ENCODE peak calls at places on chromosome 4, in five cellular contexts. I is NB4, Z is AG09309, T is OCI-LY7, K is HFF-Myc. V is an unnamed sample.

GRCh38 chr4:112099701-112100289 is 45.5 kb upstream of the FAM241A start:
- DNase-seq in T (peak; percentile 63), I (peak; percentile 65), Z (peak; percentile 31), K (no peak), V (no peak)

GRCh38 chr4:188121530-188121929 is 12.1 kb upstream of the TRIML2 start:
- DNase-seq in K (no peak), I (no peak), Z (no peak), T (no peak), V (no peak)

GRCh38 chr4:13558881-13559280 is 14.6 kb upstream of the NKX3-2 start:
- DNase-seq in Z (no peak), T (no peak), I (no peak), K (no peak), V (no peak)

GRCh38 chr4:48898733-48899431 is 7.7 kb downstream of the OCIAD2 start:
- DNase-seq in Z (no peak), T (peak; percentile 28), K (no peak), I (peak; percentile 80), V (no peak)

GRCh38 chr4:120694973-120695372 is 227.6 kb downstream of the PRDM5 start:
- DNase-seq in T (no peak), Z (no peak), I (no peak), K (peak; percentile 57), V (peak; percentile 21)

GRCh38 chr4:6369924-6370645 is 100.4 kb downstream of the WFS1 start:
- DNase-seq in I (no peak), K (no peak), T (no peak), Z (no peak), V (no peak)

GRCh38 chr4:68748181-68748981 is 67.4 kb upstream of the UGT2B10 start:
- DNase-seq in K (no peak), I (no peak), T (no peak), Z (no peak), V (peak; percentile 38)

GRCh38 chr4:114464873-114465272 is 133.7 kb upstream of the UGT8 start:
- DNase-seq in Z (no peak), T (no peak), K (no peak), I (no peak), V (no peak)

GRCh38 chr4:81214518-81215218 is 354 bp downstream of the PRKG2 start:
- DNase-seq in T (no peak), Z (no peak), K (no peak), I (no peak), V (no peak)

GRCh38 chr4:179097741-179098140 is 1655.5 kb upstream of the AGA start:
- DNase-seq in K (no peak), Z (no peak), T (peak; percentile 5), I (peak; percentile 30), V (no peak)

DNA sequence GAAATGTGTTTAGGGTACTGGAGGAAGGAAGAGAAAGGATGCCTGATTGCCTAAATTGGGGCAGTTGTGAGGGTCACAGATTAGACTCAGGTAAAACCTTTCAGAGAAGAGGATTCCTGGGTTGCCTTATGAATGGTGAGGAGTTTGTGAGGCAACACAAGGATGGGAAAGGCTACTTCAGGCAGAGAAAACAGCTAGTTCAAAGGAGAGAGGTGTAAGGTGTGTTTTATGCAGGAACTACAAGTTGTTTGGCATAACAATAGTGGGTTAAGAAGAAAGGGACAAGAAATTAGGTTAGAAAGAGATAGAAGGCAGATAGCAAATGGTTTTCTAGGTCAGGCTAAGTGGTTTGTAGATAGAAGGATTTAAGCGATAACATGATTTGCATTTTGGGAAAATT is 75.1 kb upstream of the PGRMC2 start:
- DNase-seq in T (no peak), I (no peak), K (no peak), Z (no peak), V (no peak)
- H3K4me3 ChIP-seq in T (no peak overlapping the region), I (no peak overlapping the region), K (no peak overlapping the region), Z (no peak overlapping the region), V (no peak overlapping the region)

GRCh38 chr4:1765409-1766335 is 27.4 kb upstream of the FGFR3 start:
- DNase-seq in T (no peak), K (no peak), Z (no peak), I (no peak), V (no peak)

GRCh38 chr4:1768367-1769034 is 24.6 kb upstream of the FGFR3 start:
- DNase-seq in I (peak; percentile 56), T (no peak), K (no peak), Z (no peak), V (no peak)

GRCh38 chr4:1766336-1767057 is 26.6 kb upstream of the FGFR3 start:
- DNase-seq in I (no peak), Z (no peak), T (no peak), K (no peak), V (no peak)

GRCh38 chr4:1767770-1768366 is 25.2 kb upstream of the FGFR3 start:
- DNase-seq in I (peak; percentile 59), T (peak; percentile 47), K (no peak), Z (no peak), V (no peak)

DNA sequence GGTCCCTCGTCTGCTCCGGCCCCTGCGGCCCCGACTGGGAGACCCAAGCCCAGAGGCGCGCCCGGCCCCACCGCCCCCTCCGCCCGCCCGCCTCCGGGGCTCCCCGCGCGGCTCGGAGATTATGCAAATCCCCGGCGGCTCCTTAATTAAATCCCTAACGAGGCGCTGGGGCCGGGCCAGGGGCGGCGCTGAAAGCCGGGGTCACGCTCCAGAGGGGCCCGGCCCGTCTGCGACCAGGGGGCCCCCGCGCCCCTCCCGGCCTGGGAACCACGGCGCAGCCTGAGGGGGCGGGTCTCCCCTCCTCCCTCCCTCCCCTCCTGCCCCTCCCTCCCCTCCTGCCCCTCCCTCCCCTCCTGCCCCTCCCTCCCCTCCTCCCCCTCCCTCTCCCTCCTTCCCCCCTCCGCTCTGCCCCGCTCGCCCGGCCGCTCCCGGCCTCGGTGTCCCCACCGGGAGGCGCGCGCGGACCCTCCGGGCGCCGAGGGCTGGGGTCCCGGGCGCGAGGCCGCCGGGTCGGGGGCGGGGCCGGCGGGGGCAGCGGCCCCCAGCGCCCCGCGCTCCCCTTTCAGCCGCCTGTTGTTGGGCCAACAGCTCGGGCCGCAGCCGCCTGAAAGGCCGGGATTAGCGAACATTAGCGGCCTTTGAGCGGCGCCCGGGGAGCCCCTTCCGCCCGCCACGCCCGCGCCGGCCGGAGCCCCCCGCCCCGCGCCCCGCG is 25.9 kb upstream of the FGFR3 start:
- DNase-seq in Z (no peak), T (peak; percentile 55), I (peak; percentile 68), K (no peak), V (no peak)
- H3K4me3 ChIP-seq in Z (peak overlapping the region; percentile 27), T (peak overlapping the region; percentile 59), I (no peak overlapping the region), K (no peak overlapping the region), V (peak overlapping the region; percentile 4)

GRCh38 chr4:140829825-140830224 is 73.6 kb upstream of the TBC1D9 start:
- DNase-seq in I (no peak), K (no peak), T (peak; percentile 86), Z (no peak), V (no peak)

GRCh38 chr4:140834866-140835495 is 78.8 kb upstream of the TBC1D9 start:
- DNase-seq in Z (no peak), T (no peak), I (no peak), K (no peak), V (no peak)

GRCh38 chr4:140837742-140838141 is 81.6 kb upstream of the TBC1D9 start:
- DNase-seq in T (peak; percentile 16), I (no peak), K (no peak), Z (no peak), V (no peak)

DNA sequence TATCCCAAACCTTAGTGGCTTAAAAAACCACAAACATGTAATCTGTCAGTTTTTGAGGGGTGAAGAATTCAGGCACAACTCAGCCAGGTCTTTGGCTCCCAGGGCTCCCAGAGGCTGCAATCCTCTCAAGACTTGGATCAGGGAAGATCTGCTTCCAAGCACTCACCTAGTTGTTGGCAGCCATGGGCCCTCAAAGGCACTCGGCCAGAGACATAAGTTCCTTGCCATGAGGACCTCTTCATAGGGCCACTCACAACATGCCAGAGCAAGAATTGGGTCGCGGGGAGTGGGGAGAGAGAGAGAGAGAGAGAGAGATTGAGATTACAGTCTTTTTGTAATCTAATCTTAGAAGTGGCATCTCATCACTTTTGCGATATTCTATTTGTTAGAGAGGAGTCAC is 77.1 kb upstream of the TBC1D9 start:
- DNase-seq in Z (no peak), I (no peak), K (no peak), T (no peak), V (no peak)
- H3K4me3 ChIP-seq in Z (no peak overlapping the region), I (no peak overlapping the region), K (no peak overlapping the region), T (no peak overlapping the region), V (no peak overlapping the region)

GRCh38 chr4:40924096-40924792 is 174.5 kb downstream of the NSUN7 start:
- DNase-seq in I (peak; percentile 78), T (peak; percentile 74), K (no peak), Z (no peak), V (peak; percentile 1)
- H3K4me3 ChIP-seq in I (no peak overlapping the region), T (no peak overlapping the region), K (no peak overlapping the region), Z (no peak overlapping the region), V (no peak overlapping the region)

GRCh38 chr4:184097815-184098214 is 119.9 kb downstream of the ENPP6 start:
- DNase-seq in K (no peak), T (no peak), Z (no peak), I (no peak), V (no peak)

GRCh38 chr4:184099033-184099432 is 118.6 kb downstream of the ENPP6 start:
- DNase-seq in K (no peak), T (no peak), I (no peak), Z (no peak), V (no peak)

GRCh38 chr4:184097240-184097619 is 120.4 kb downstream of the ENPP6 start:
- DNase-seq in I (no peak), K (no peak), Z (no peak), T (no peak), V (no peak)

GRCh38 chr4:184094532-184095192 is 123.0 kb downstream of the ENPP6 start:
- DNase-seq in T (no peak), I (no peak), K (no peak), Z (no peak), V (no peak)

GRCh38 chr4:184096561-184097239 is 121.0 kb downstream of the ENPP6 start:
- DNase-seq in Z (peak; percentile 40), T (no peak), K (peak; percentile 2), I (no peak), V (no peak)
- H3K4me3 ChIP-seq in Z (peak overlapping the region; percentile 23), T (no peak overlapping the region), K (no peak overlapping the region), I (no peak overlapping the region), V (no peak overlapping the region)